ENCODE peak calls at places on chromosomes 2 and 18, in five cellular contexts. B is A673, T is MM.1S, M is neuronal stem cell, U is mesendoderm. A is an unnamed sample. For H3K4me1 and H3K27me3, the result is how much of the 10 kb centered on the place peaks cover.

GRCh38 chr2:184769038-184769437 is 170.7 kb downstream of the ZNF804A start:
- DNase-seq in B (peak), T (no peak), M (no peak), U (no peak), A (no peak)

GRCh38 chr2:209523778-209524362 is 100.0 kb downstream of the MAP2 start:
- DNase-seq in B (no peak), M (peak), U (no peak), T (no peak), A (no peak)

GRCh38 chr18:79396431-79397287 is 929 bp downstream of the NFATC1 start:
- DNase-seq in T (no peak), M (no peak), U (peak), B (peak), A (peak)

GRCh38 chr2:24919977-24920812 is at the start of gene ADCY3:
- DNase-seq in M (peak), T (peak), B (peak), U (peak), A (peak)

GRCh38 chr2:191218292-191218898 is 26.8 kb upstream of the MYO1B start:
- DNase-seq in U (peak), B (peak), T (no peak), M (peak), A (peak)

GRCh38 chr2:152585830-152586484 is 131.3 kb downstream of the PRPF40A start:
- DNase-seq in M (no peak), B (peak), T (no peak), U (no peak), A (peak)

GRCh38 chr18:44680271-44681038 is at the start of gene SETBP1:
- DNase-seq in B (peak), U (peak), M (peak), T (peak), A (peak)

GRCh38 chr18:50820901-50821520 is 1.2 kb upstream of the MRO start:
- DNase-seq in M (no peak), B (no peak), U (no peak), T (peak), A (no peak)

GRCh38 chr2:217293046-217293445 is 433.2 kb upstream of the TNP1 start:
- DNase-seq in M (no peak), B (no peak), T (no peak), U (no peak), A (no peak)

GRCh38 chr2:163556511-163556910 is 179.3 kb downstream of the FIGN start:
- DNase-seq in T (no peak), M (no peak), B (no peak), U (no peak), A (no peak)

GRCh38 chr2:42809131-42809875 is 16.9 kb upstream of the HAAO start:
- DNase-seq in M (no peak), T (peak), U (peak), B (no peak), A (peak)

GRCh38 chr2:8617048-8617447 is 64.8 kb upstream of the ID2 start:
- DNase-seq in T (no peak), U (no peak), M (no peak), B (no peak), A (no peak)

GRCh38 chr2:46942143-46942526 is 26.5 kb upstream of the MCFD2 start:
- DNase-seq in B (no peak), T (peak), U (no peak), M (no peak), A (peak)

GRCh38 chr2:215060851-215061541 is 77.4 kb downstream of the ABCA12 start:
- DNase-seq in T (no peak), B (peak), U (no peak), M (no peak), A (no peak)

DNA sequence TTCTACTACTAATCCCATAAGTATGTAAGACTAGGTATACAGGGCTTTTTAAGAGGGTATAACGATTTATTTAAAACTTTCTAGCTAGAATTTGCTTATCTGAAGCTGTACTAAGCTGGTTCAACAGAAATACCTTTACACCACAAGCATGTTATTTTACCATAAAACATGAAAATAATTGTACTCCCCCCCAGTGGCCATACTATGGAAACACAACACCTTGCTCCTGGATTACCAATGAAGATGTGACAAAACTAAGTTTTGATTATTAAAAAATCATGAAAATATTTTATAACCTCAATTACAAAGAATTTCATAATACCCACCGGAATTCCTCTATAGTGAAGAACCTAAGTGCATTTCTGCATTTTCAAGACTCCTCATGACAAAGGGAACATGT is 27.3 kb downstream of the LPIN2 start:
- DNase-seq in M (no peak), U (no peak), T (peak), B (no peak), A (no peak)
- H3K4me1 ChIP-seq in M (under half), U (under half), T (under half), B (under half), A (under half)

GRCh38 chr2:101533611-101534601 is 59.0 kb upstream of the RFX8 start:
- DNase-seq in B (peak), M (peak), T (no peak), U (no peak), A (peak)
- H3K27ac ChIP-seq in B (no peak), M (no peak), T (no peak), U (no peak), A (no peak)

GRCh38 chr2:176159678-176160250 is 2.7 kb downstream of the HOXD3 start:
- DNase-seq in U (peak), T (no peak), B (no peak), M (no peak), A (no peak)
- H3K27me3 ChIP-seq in U (half or more), T (under half), B (under half), M (half or more), A (under half)

GRCh38 chr2:54636425-54637139 is 86.9 kb upstream of the EML6 start:
- DNase-seq in B (no peak), T (no peak), M (no peak), U (no peak), A (no peak)

GRCh38 chr2:54638103-54638502 is 85.4 kb upstream of the EML6 start:
- DNase-seq in U (no peak), B (no peak), T (no peak), M (no peak), A (no peak)

GRCh38 chr2:54634012-54634411 is 89.5 kb upstream of the EML6 start:
- DNase-seq in M (no peak), B (no peak), T (no peak), U (no peak), A (no peak)

GRCh38 chr2:54634564-54635511 is 88.6 kb upstream of the EML6 start:
- DNase-seq in U (peak), B (peak), M (no peak), T (peak), A (peak)

GRCh38 chr2:54635554-54636152 is 87.8 kb upstream of the EML6 start:
- DNase-seq in B (no peak), T (no peak), M (no peak), U (no peak), A (no peak)
- H3K4me1 ChIP-seq in B (half or more), T (half or more), M (under half), U (under half), A (under half)

GRCh38 chr2:112494839-112495238 is 12.9 kb downstream of the TTL start:
- DNase-seq in M (no peak), U (no peak), B (peak), T (no peak), A (no peak)
- H3K27ac ChIP-seq in M (no peak), U (no peak), B (peak), T (no peak), A (no peak)

DNA sequence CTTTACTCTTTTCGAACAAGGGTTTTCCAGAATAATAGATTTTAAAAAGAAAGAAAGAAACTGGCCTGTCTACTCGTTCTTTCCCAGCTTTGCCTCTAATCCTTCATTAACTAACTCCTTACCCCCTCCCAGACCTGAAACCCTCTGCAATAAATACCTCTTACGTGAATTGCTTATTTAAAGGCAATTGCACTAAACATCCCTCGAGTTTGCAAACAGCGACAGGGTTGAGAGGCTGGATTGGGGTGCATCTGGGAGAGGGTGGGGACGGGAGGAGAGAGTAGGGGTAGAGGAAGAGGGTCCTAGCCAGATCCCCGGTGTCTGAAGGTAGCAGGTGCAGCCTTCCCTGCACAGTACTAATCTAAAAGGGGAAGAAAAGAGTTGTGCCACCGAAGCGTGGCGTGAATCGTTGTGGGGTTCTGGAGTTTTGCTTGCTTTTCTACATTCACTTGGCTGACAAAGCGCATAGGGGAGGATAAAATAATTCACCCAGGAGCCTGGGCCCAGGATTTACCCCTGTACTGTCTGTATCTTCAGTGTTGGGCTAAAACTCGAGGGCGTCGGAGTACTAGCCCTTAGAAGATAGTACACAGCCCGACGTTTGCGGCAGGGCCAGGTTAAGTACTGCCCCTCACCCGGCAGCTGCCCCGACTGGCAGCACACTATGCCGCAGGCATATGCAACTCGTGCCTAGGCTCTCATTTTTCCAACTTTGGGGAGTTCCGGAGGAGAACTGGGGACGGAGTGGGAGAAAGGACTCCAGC is 1.9 kb upstream of the NEUROD1 start:
- DNase-seq in T (no peak), M (no peak), B (no peak), U (no peak), A (no peak)
- H3K27me3 ChIP-seq in T (under half), M (under half), B (half or more), U (half or more), A (under half)

DNA sequence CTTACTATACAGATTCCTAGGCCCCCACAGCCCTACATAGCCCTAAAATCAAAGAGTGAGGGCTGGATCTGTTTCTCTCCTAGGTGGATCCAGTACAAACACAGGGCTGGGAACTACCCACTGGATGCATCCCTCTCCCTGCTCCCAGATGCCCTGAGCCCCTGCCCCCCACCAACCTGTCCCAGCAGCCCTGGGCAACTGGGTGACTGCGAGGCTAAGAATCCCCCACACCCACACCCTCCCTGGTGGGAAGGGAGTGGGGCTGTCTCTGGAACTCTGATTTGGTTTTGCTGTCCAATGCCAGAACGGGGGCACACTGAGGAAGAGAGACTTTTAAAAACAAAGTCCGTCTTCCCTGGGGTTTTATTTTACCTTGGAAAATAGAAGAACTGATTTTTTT is 113.1 kb downstream of the SMAD7 start:
- DNase-seq in B (no peak), T (no peak), U (no peak), M (no peak), A (no peak)
- H3K4me1 ChIP-seq in B (half or more), T (under half), U (under half), M (under half), A (under half)

GRCh38 chr2:70388813-70389212 is 86.9 kb upstream of the FAM136A start:
- DNase-seq in M (no peak), B (no peak), T (no peak), U (no peak), A (no peak)
- H3K27ac ChIP-seq in M (no peak), B (no peak), T (no peak), U (no peak), A (no peak)

A was measured in SJCRH30.